ENCODE peak calls at places on chromosomes 7 and 10, in eight cellular contexts. C, D, O, W, K, S, F and Y are unnamed samples.
A peak's percentile ranks its signal among the peaks of the same experiment; 100 is the strongest.

GRCh38 chr10:230758-231157 is 95.5 kb downstream of the ZMYND11 start:
- DNase-seq in C (no peak), D (peak; percentile 4), O (no peak), W (peak; percentile 39), K (no peak), S (no peak), F (no peak), Y (no peak)

GRCh38 chr7:43553999-43554398 is 28.9 kb upstream of the STK17A start:
- DNase-seq in C (no peak), D (peak; percentile 23), O (no peak), W (no peak), K (peak; percentile 69), S (no peak), F (no peak), Y (no peak)

GRCh38 chr7:30028749-30029635 is 780 bp downstream of the PLEKHA8 start:
- DNase-seq in C (peak; percentile 30), D (peak; percentile 47), O (no peak), W (peak; percentile 87), K (no peak), S (peak; percentile 69), F (no peak), Y (peak; percentile 62)

GRCh38 chr10:18690541-18690940 is 31.3 kb downstream of the ARL5B start:
- DNase-seq in C (no peak), D (no peak), O (no peak), W (no peak), K (no peak), S (no peak), F (no peak), Y (no peak)

GRCh38 chr7:75565129-75565528 is 73.0 kb downstream of the SPDYE5 start:
- DNase-seq in C (peak; percentile 87), D (peak; percentile 96), O (no peak), W (peak; percentile 44), K (no peak), S (no peak), F (no peak), Y (no peak)

GRCh38 chr10:69928339-69928738 is 124.3 kb upstream of the MACROH2A2 start:
- DNase-seq in C (no peak), D (no peak), O (no peak), W (no peak), K (no peak), S (no peak), F (no peak), Y (no peak)

GRCh38 chr10:111598433-111599059 is 521.7 kb downstream of the ADRA2A start:
- DNase-seq in C (peak; percentile 10), D (peak; percentile 41), O (no peak), W (peak; percentile 87), K (no peak), S (peak; percentile 69), F (peak; percentile 42), Y (no peak)

GRCh38 chr10:110681023-110681681 is 37.0 kb downstream of the RBM20 start:
- DNase-seq in C (peak; percentile 10), D (peak; percentile 23), O (no peak), W (peak; percentile 91), K (no peak), S (no peak), F (peak; percentile 30), Y (no peak)

GRCh38 chr7:123485721-123486120 is 48.7 kb downstream of the IQUB start:
- DNase-seq in C (no peak), D (no peak), O (no peak), W (no peak), K (no peak), S (no peak), F (no peak), Y (no peak)

GRCh38 chr10:15280462-15280861 is 90.6 kb downstream of the FAM171A1 start:
- DNase-seq in C (no peak), D (peak; percentile 2), O (no peak), W (no peak), K (no peak), S (no peak), F (no peak), Y (no peak)

GRCh38 chr10:133361227-133361626 is 3.4 kb upstream of the FUOM start:
- DNase-seq in C (no peak), D (no peak), O (no peak), W (no peak), K (no peak), S (no peak), F (no peak), Y (no peak)

GRCh38 chr7:81672872-81673271 is 97.0 kb downstream of the HGF start:
- DNase-seq in C (no peak), D (no peak), O (no peak), W (peak; percentile 90), K (no peak), S (no peak), F (no peak), Y (no peak)

GRCh38 chr10:31278279-31278941 is 40.6 kb upstream of the ZEB1 start:
- DNase-seq in C (no peak), D (peak; percentile 20), O (no peak), W (peak; percentile 17), K (no peak), S (no peak), F (no peak), Y (no peak)

GRCh38 chr7:131769241-131769640 is 212.8 kb upstream of the PODXL start:
- DNase-seq in C (no peak), D (peak; percentile 0), O (no peak), W (no peak), K (no peak), S (no peak), F (no peak), Y (no peak)

GRCh38 chr7:18700147-18700546 is 204.6 kb downstream of the HDAC9 start:
- DNase-seq in C (no peak), D (no peak), O (no peak), W (peak; percentile 64), K (no peak), S (no peak), F (no peak), Y (no peak)

GRCh38 chr7:33998487-33998886 is 93.1 kb downstream of the BMPER start:
- DNase-seq in C (peak; percentile 7), D (no peak), O (no peak), W (no peak), K (no peak), S (no peak), F (no peak), Y (no peak)

GRCh38 chr7:107039199-107039900 is 5.2 kb upstream of the PRKAR2B start:
- DNase-seq in C (no peak), D (no peak), O (no peak), W (no peak), K (no peak), S (no peak), F (no peak), Y (no peak)

GRCh38 chr10:61757001-61757400 is 94.3 kb downstream of the CABCOCO1 start:
- DNase-seq in C (no peak), D (no peak), O (no peak), W (no peak), K (no peak), S (no peak), F (no peak), Y (no peak)

GRCh38 chr10:71396714-71397339 is at the start of gene CDH23:
- DNase-seq in C (peak; percentile 31), D (peak; percentile 10), O (no peak), W (peak; percentile 66), K (peak; percentile 74), S (peak; percentile 70), F (peak; percentile 38), Y (peak; percentile 51)

GRCh38 chr10:72058989-72059842 is 29.1 kb downstream of the SPOCK2 start:
- DNase-seq in C (no peak), D (peak; percentile 24), O (no peak), W (no peak), K (no peak), S (no peak), F (no peak), Y (no peak)

GRCh38 chr10:119306514-119306951 is 99.2 kb downstream of the GRK5 start:
- DNase-seq in C (no peak), D (peak; percentile 45), O (peak; percentile 52), W (no peak), K (no peak), S (no peak), F (peak; percentile 76), Y (peak; percentile 92)
- H3K4me3 ChIP-seq in C (no peak overlapping the region), D (no peak overlapping the region), O (peak overlapping the region; percentile 57), W (no peak overlapping the region), K (no peak overlapping the region), S (no peak overlapping the region), F (peak overlapping the region; percentile 21), Y (peak overlapping the region; percentile 29)

GRCh38 chr7:20559883-20560282 is 55.6 kb upstream of the ABCB5 start:
- DNase-seq in C (no peak), D (no peak), O (no peak), W (no peak), K (no peak), S (no peak), F (no peak), Y (no peak)
- H3K4me1 ChIP-seq in C (no peaks in the 10 kb centered on the region), D (no peaks in the 10 kb centered on the region), O (no peaks in the 10 kb centered on the region), W (no peaks in the 10 kb centered on the region), K (no peaks in the 10 kb centered on the region), S (no peaks in the 10 kb centered on the region), F (no peaks in the 10 kb centered on the region), Y (no peaks in the 10 kb centered on the region)

GRCh38 chr7:55537458-55537825 is 34.9 kb downstream of the VOPP1 start:
- DNase-seq in C (no peak), D (no peak), O (no peak), W (no peak), K (no peak), S (no peak), F (no peak), Y (peak; percentile 44)

GRCh38 chr7:55534916-55535636 is 37.2 kb downstream of the VOPP1 start:
- DNase-seq in C (no peak), D (no peak), O (no peak), W (no peak), K (no peak), S (no peak), F (no peak), Y (no peak)

GRCh38 chr7:55536619-55537457 is 35.5 kb downstream of the VOPP1 start:
- DNase-seq in C (no peak), D (no peak), O (no peak), W (no peak), K (no peak), S (no peak), F (no peak), Y (no peak)

GRCh38 chr7:55534262-55534915 is 37.9 kb downstream of the VOPP1 start:
- DNase-seq in C (no peak), D (peak; percentile 77), O (no peak), W (no peak), K (peak; percentile 77), S (peak; percentile 78), F (peak; percentile 78), Y (peak; percentile 87)

GRCh38 chr7:55535637-55536016 is 36.7 kb downstream of the VOPP1 start:
- DNase-seq in C (no peak), D (no peak), O (no peak), W (no peak), K (no peak), S (no peak), F (no peak), Y (no peak)
- H3K4me3 ChIP-seq in C (no peak overlapping the region), D (no peak overlapping the region), O (no peak overlapping the region), W (no peak overlapping the region), K (no peak overlapping the region), S (no peak overlapping the region), F (no peak overlapping the region), Y (peak overlapping the region; percentile 25)

GRCh38 chr7:12686234-12686893 is 1.1 kb upstream of the ARL4A start:
- DNase-seq in C (peak; percentile 81), D (peak; percentile 86), O (peak; percentile 97), W (peak; percentile 97), K (peak; percentile 98), S (peak; percentile 95), F (peak; percentile 97), Y (peak; percentile 89)
- H3K4me1 ChIP-seq in C (no peaks in the 10 kb centered on the region), D (no peaks in the 10 kb centered on the region), O (no peaks in the 10 kb centered on the region), W (no peaks in the 10 kb centered on the region), K (peaks cover 3% of the 10 kb centered on the region), S (peaks cover 13% of the 10 kb centered on the region), F (peaks cover 7% of the 10 kb centered on the region), Y (no peaks in the 10 kb centered on the region)